ENCODE peak calls at places on chromosomes 3 and 15, in six cellular contexts. O is foreskin fibroblast, A is GM20000, F is coronary artery, H is BE2C, S is GM12864. X is an unnamed sample.

GRCh38 chr3:183489455-183490210 is 61.2 kb upstream of the MCF2L2 start:
- DNase-seq in O (no peak), A (no peak), F (no peak), H (no peak), S (no peak), X (no peak)

GRCh38 chr3:61961882-61962281 is 400.5 kb downstream of the PTPRG start:
- DNase-seq in O (no peak), A (no peak), F (no peak), H (no peak), S (no peak), X (no peak)

GRCh38 chr3:21356402-21356801 is 394.6 kb downstream of the ZNF385D start:
- DNase-seq in O (peak), A (no peak), F (no peak), H (no peak), S (no peak), X (no peak)

GRCh38 chr15:90497374-90497773 is 32.3 kb upstream of the CRTC3 start:
- DNase-seq in O (no peak), A (no peak), F (no peak), H (no peak), S (no peak), X (no peak)

GRCh38 chr15:69394556-69395282 is 19.4 kb upstream of the KIF23 start:
- DNase-seq in O (peak), A (peak), F (peak), H (peak), S (no peak), X (peak)

GRCh38 chr3:37221407-37221806 is 47.0 kb upstream of the LRRFIP2 start:
- DNase-seq in O (peak), A (no peak), F (no peak), H (no peak), S (no peak), X (no peak)

GRCh38 chr3:194184265-194184751 is 48.4 kb downstream of the HES1 start:
- DNase-seq in O (no peak), A (no peak), F (no peak), H (no peak), S (no peak), X (no peak)

GRCh38 chr3:76866729-76867461 is 173.0 kb upstream of the ROBO2 start:
- DNase-seq in O (no peak), A (no peak), F (no peak), H (no peak), S (no peak), X (no peak)

GRCh38 chr15:71055461-71055860 is 59.8 kb upstream of the THSD4 start:
- DNase-seq in O (no peak), A (no peak), F (no peak), H (no peak), S (no peak), X (no peak)

GRCh38 chr3:12833226-12834161 is 7.9 kb downstream of the RPL32 start:
- DNase-seq in O (no peak), A (no peak), F (no peak), H (no peak), S (no peak), X (no peak)

GRCh38 chr15:72604794-72605193 is 49.7 kb upstream of the GOLGA6B start:
- DNase-seq in O (no peak), A (no peak), F (no peak), H (no peak), S (no peak), X (no peak)

GRCh38 chr15:46723308-46723707 is 994.0 kb upstream of the SEMA6D start:
- DNase-seq in O (no peak), A (no peak), F (no peak), H (no peak), S (no peak), X (no peak)

GRCh38 chr3:132237652-132238032 is 79.6 kb upstream of the ACP3 start:
- DNase-seq in O (no peak), A (no peak), F (no peak), H (no peak), S (no peak), X (no peak)

GRCh38 chr3:117408811-117409210 is 699.2 kb downstream of the TUSC7 start:
- DNase-seq in O (peak), A (no peak), F (no peak), H (no peak), S (no peak), X (no peak)

GRCh38 chr15:77666296-77666660 is 33.6 kb upstream of the LINGO1 start:
- DNase-seq in O (no peak), A (no peak), F (no peak), H (no peak), S (no peak), X (no peak)

GRCh38 chr3:152650177-152650576 is 184.8 kb upstream of the P2RY1 start:
- DNase-seq in O (peak), A (no peak), F (no peak), H (no peak), S (no peak), X (no peak)

GRCh38 chr3:57622362-57622761 is 25.2 kb upstream of the ARF4 start:
- DNase-seq in O (no peak), A (no peak), F (no peak), H (no peak), S (no peak), X (no peak)

GRCh38 chr3:115790759-115791158 is 167.4 kb downstream of the GAP43 start:
- DNase-seq in O (peak), A (peak), F (no peak), H (peak), S (no peak), X (no peak)

GRCh38 chr3:60746690-60747416 is 504.4 kb downstream of the FHIT start:
- DNase-seq in O (no peak), A (no peak), F (no peak), H (no peak), S (no peak), X (no peak)

GRCh38 chr3:48692551-48692950 is 6.8 kb upstream of the NCKIPSD start:
- DNase-seq in O (no peak), A (no peak), F (no peak), H (no peak), S (no peak), X (no peak)

GRCh38 chr15:34721802-34722795 is 32.7 kb downstream of the GJD2 start:
- DNase-seq in O (peak), A (no peak), F (peak), H (peak), S (no peak), X (peak)

GRCh38 chr3:55486101-55486856 is 827 bp downstream of the WNT5A start:
- DNase-seq in O (peak), A (no peak), F (no peak), H (no peak), S (no peak), X (peak)

GRCh38 chr15:99450896-99451358 is 114.9 kb upstream of the MEF2A start:
- DNase-seq in O (no peak), A (peak), F (peak), H (peak), S (peak), X (no peak)

GRCh38 chr3:107142786-107143185 is 234.5 kb upstream of the CCDC54 start:
- DNase-seq in O (no peak), A (no peak), F (no peak), H (no peak), S (no peak), X (no peak)

GRCh38 chr15:83205725-83206324 is 1.8 kb downstream of the HDGFL3 start:
- DNase-seq in O (peak), A (no peak), F (no peak), H (no peak), S (no peak), X (no peak)

GRCh38 chr15:66923438-66923881 is 141.9 kb upstream of the SMAD3 start:
- DNase-seq in O (no peak), A (peak), F (no peak), H (peak), S (no peak), X (no peak)

GRCh38 chr3:112357888-112358287 is 24.9 kb downstream of the CD200 start:
- DNase-seq in O (no peak), A (no peak), F (no peak), H (no peak), S (no peak), X (no peak)

GRCh38 chr3:7721869-7722268 is 779.8 kb upstream of the LMCD1 start:
- DNase-seq in O (no peak), A (no peak), F (no peak), H (no peak), S (no peak), X (no peak)

GRCh38 chr15:78675617-78676360 is 34.8 kb upstream of the CHRNB4 start:
- DNase-seq in O (no peak), A (no peak), F (peak), H (no peak), S (no peak), X (no peak)

GRCh38 chr15:90343391-90343790 is 8.7 kb upstream of the ZNF774 start:
- DNase-seq in O (peak), A (no peak), F (no peak), H (no peak), S (no peak), X (no peak)

GRCh38 chr3:133896002-133896761 is 500 bp upstream of the RAB6B start:
- DNase-seq in O (no peak), A (no peak), F (no peak), H (no peak), S (no peak), X (no peak)

GRCh38 chr3:41711656-41712055 is 250.2 kb downstream of the ULK4 start:
- DNase-seq in O (peak), A (no peak), F (no peak), H (no peak), S (no peak), X (no peak)

DNA sequence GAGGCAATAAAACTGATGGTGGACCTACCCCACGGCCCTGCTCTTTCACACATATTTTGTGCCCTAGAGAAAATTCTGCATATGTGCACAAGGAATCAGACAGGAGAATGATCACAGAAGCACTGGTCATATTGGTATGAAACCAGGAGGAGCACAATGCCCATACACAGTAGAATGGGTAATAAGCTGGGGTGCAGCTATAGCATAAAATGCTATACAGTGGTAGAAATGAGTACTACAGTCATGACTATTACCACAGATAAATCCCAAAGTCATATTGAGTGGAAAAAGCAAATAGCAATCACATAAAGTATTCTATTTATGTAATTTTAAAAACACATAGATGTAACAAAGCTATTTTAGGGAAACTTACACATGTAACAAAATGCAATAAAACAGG is 175.9 kb upstream of the SLC24A5 start:
- DNase-seq in O (no peak), A (no peak), F (no peak), H (no peak), S (no peak), X (no peak)
- TF ChIP-seq CTCF in O (no peak), A (no peak), F (no peak), H (no peak), S (peak), X (peak)

DNA sequence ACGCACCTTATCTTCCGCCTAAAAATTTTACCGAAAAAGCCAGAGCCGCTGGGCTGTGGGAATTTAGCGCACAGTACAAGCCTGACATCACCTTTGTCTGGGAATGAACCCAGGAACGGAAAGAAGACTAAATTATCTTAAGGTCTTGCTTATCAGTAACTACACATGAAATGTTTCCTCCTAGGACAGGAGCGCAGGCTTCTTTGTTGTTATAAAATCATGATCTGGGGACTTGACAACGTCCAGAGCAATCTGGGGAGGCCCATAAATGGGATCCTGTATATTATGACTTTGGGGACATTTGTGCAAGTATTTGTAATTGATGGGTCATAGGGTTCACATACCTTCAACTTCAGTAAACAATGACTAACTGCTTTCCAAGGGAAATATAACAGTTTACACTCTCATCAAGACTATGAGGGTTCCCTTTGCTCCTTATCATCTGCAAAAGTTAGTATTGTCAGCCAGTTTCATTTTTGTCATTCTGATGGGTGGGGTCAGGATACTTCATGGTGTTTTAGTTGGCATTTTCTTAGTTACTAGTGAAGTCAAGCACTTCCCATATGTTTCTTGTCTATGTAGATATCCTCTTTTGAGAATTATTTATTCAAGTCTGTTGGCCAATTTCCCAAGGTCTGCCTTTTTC is 213.9 kb upstream of the PFN2 start:
- DNase-seq in O (peak), A (no peak), F (no peak), H (no peak), S (no peak), X (no peak)
- TF ChIP-seq CTCF in O (no peak), A (no peak), F (no peak), H (no peak), S (no peak), X (peak)

GRCh38 chr15:42921049-42921731 is 612 bp upstream of the TTBK2 start:
- DNase-seq in O (no peak), A (peak), F (peak), H (no peak), S (no peak), X (no peak)
- TF ChIP-seq CTCF in O (no peak), A (no peak), F (no peak), H (no peak), S (no peak), X (peak)

DNA sequence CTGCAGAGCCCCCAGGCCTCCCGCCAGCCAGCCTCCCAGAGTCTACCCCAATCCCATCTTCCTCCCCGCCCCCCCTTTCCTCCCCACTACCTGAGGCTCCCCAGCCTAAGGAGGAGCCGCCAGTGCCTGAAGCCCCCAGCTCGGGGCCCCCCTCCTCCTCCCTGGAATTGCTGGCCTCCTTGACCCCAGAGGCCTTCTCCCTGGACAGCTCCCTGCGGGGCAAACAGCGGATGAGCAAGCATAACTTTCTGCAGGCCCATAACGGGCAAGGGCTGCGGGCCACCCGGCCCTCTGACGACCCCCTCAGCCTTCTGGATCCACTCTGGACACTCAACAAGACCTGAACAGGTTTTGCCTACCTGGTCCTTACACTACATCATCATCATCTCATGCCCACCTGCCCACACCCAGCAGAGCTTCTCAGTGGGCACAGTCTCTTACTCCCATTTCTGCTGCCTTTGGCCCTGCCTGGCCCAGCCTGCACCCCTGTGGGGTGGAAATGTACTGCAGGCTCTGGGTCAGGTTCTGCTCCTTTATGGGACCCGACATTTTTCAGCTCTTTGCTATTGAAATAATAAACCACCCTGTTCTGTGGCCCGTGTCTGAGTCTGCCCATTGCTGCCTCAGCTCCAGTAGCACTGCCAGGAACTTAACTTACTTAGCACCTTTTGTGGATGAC is 32.2 kb downstream of the PTPN23 start:
- DNase-seq in O (no peak), A (no peak), F (no peak), H (no peak), S (no peak), X (no peak)
- TF ChIP-seq CTCF in O (no peak), A (no peak), F (no peak), H (no peak), S (peak), X (no peak)

GRCh38 chr3:122952509-122952908 is 75.1 kb downstream of the SEMA5B start:
- DNase-seq in O (no peak), A (peak), F (no peak), H (no peak), S (peak), X (no peak)
- TF ChIP-seq CTCF in O (peak), A (no peak), F (no peak), H (peak), S (peak), X (no peak)

DNA sequence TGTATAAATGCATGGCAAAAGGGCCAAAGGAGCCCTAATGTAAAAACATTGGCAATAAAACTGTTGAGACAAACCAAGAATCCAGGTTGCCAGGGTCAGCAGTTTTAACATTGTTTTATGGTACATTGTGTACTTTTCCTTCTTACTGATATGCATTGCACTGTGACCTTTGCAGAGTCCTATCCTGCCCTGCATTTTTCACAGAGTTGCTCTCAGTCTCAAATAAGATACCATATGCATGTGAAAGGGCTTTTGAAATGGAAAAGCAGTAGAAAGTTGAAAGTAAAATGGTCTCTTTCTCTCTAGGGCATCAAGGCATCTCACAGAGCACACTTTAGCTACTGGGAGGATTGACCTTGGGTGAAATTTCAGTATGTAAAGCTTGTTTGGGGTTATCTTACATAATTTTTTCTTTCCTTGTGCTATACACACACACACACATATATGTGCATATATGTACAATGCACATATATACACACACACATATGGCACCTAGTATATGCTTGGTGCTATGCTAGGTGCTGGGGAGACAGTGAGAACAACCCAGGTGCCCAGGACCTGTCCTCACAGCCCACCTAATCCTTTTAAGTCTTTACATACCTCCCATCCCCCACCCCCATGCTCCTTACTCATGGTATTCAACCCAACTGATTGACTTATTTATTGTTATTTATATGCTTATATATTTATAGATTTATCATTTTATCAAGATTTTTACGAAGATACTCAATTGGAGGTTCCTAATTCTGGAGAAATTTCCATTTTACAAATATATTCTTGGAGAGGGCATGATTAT is 1.2 kb upstream of the PPP2R3A start:
- DNase-seq in O (no peak), A (no peak), F (no peak), H (no peak), S (no peak), X (no peak)
- TF ChIP-seq CTCF in O (no peak), A (no peak), F (no peak), H (no peak), S (no peak), X (no peak)

GRCh38 chr15:74692327-74692726 is 3.5 kb downstream of the EDC3 start:
- DNase-seq in O (no peak), A (no peak), F (no peak), H (no peak), S (no peak), X (no peak)
- TF ChIP-seq CTCF in O (no peak), A (no peak), F (no peak), H (no peak), S (no peak), X (no peak)

GRCh38 chr3:11513817-11514135 is 129.9 kb downstream of the VGLL4 start:
- DNase-seq in O (no peak), A (no peak), F (no peak), H (no peak), S (no peak), X (no peak)

GRCh38 chr3:11510001-11510760 is 133.5 kb downstream of the VGLL4 start:
- DNase-seq in O (no peak), A (no peak), F (no peak), H (no peak), S (no peak), X (no peak)

GRCh38 chr3:11517601-11518000 is 126.1 kb downstream of the VGLL4 start:
- DNase-seq in O (no peak), A (no peak), F (no peak), H (no peak), S (no peak), X (no peak)

GRCh38 chr3:11509175-11510000 is 134.3 kb downstream of the VGLL4 start:
- DNase-seq in O (peak), A (no peak), F (peak), H (peak), S (no peak), X (no peak)

DNA sequence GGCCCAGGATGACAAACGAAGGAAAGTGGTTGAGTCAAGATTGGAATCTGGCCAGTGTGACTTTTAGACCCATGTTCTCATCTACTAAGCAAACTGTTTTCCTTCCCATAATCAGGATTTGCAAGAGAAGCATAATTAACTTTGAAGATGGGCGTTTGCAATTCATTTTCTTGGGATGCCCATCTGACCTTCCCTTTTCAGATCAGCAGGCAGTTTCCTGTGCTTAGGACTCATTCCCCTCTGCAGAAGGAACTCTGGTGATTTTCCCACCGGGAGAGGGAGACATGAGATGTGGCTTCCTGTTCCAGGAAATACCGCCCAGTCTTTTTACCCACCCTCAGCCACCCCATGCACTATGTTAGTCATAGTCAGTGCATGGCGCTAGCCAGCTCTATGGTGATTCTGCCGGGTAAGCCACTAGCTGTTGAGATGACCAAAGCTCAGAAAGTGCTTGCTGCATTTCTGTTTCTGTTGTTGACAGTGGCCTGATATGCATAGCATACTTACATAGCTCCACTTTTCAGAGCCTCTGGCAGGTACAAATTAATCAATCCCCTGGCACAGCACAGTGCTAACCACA is 129.4 kb downstream of the VGLL4 start:
- DNase-seq in O (peak), A (no peak), F (no peak), H (peak), S (no peak), X (no peak)
- TF ChIP-seq CTCF in O (no peak), A (no peak), F (no peak), H (no peak), S (no peak), X (no peak)

X was measured in type B pancreatic cell.